ENCODE peak calls at places on chromosomes 16 and 17, in ten cellular contexts. T is endodermal cell; X is Karpas-422; K is BJ; S is CD8-positive, alpha-beta T cell; Q is pancreas; F is bronchial epithelial cell; G is esophagus muscularis mucosa; R is choroid plexus epithelial cell; N is sigmoid colon. Y is an unnamed sample.

GRCh38 chr16:20349615-20350014 is 2.9 kb downstream of the UMOD start:
- DNase-seq in G (no peak), X (no peak), R (no peak), F (no peak), S (no peak), Q (no peak), K (no peak), N (no peak), T (peak), Y (no peak)

GRCh38 chr17:80260791-80261158 is at the start of gene RNF213:
- DNase-seq in Q (peak), S (peak), T (peak), X (peak), R (peak), N (no peak), G (no peak), F (no peak), K (no peak), Y (no peak)

GRCh38 chr17:8121531-8122390 is 2.1 kb downstream of the HES7 start:
- DNase-seq in X (peak), K (no peak), G (no peak), R (peak), T (peak), F (no peak), Q (peak), N (peak), S (no peak), Y (no peak)

GRCh38 chr17:42438600-42439567 is 15.8 kb upstream of the CAVIN1 start:
- DNase-seq in S (peak), T (peak), F (no peak), N (no peak), K (no peak), Q (no peak), G (no peak), X (peak), R (peak), Y (no peak)

GRCh38 chr16:23469814-23470213 is 16.8 kb upstream of the COG7 start:
- DNase-seq in Q (no peak), T (no peak), X (no peak), N (no peak), F (peak), S (no peak), R (peak), G (no peak), K (no peak), Y (no peak)

GRCh38 chr17:70945386-70945785 is 776.1 kb downstream of the KCNJ2 start:
- DNase-seq in Q (no peak), N (no peak), G (no peak), R (peak), K (no peak), X (no peak), F (no peak), T (peak), S (no peak), Y (no peak)

GRCh38 chr17:29620779-29621500 is 1.8 kb downstream of the CORO6 start:
- DNase-seq in F (no peak), X (no peak), G (no peak), K (no peak), T (peak), S (no peak), N (peak), R (no peak), Q (no peak), Y (no peak)

GRCh38 chr17:67582632-67583230 is 135.0 kb upstream of the NOL11 start:
- DNase-seq in N (no peak), S (no peak), X (no peak), G (no peak), T (peak), F (no peak), Q (peak), R (no peak), K (no peak), Y (no peak)

GRCh38 chr17:68511671-68512246 is 471 bp upstream of the PRKAR1A start:
- DNase-seq in Q (peak), S (peak), X (peak), K (peak), G (no peak), F (peak), T (peak), R (peak), N (peak), Y (no peak)

GRCh38 chr16:70740919-70741778 is 55.3 kb upstream of the MTSS2 start:
- DNase-seq in K (peak), X (no peak), Q (no peak), G (no peak), F (no peak), R (peak), T (no peak), N (no peak), S (peak), Y (no peak)

GRCh38 chr16:51276335-51276734 is 125.3 kb upstream of the SALL1 start:
- DNase-seq in R (no peak), K (no peak), F (peak), G (no peak), N (no peak), S (no peak), X (no peak), Q (no peak), T (no peak), Y (no peak)

GRCh38 chr16:27514806-27515205 is 34.9 kb downstream of the GTF3C1 start:
- DNase-seq in K (no peak), G (no peak), T (no peak), S (no peak), N (no peak), R (no peak), F (no peak), X (no peak), Q (no peak), Y (no peak)
- H3K4me3 ChIP-seq in K (no peak), G (no peak), T (no peak), S (no peak), N (no peak), R (no peak), F (no peak), X (no peak), Q (no peak), Y (no peak)

GRCh38 chr17:44178133-44178532 is 7.6 kb downstream of the ASB16 start:
- DNase-seq in S (no peak), F (no peak), N (no peak), T (no peak), R (no peak), G (no peak), Q (no peak), X (no peak), K (no peak), Y (no peak)

GRCh38 chr17:44176257-44176656 is 5.8 kb downstream of the ASB16 start:
- DNase-seq in N (no peak), X (no peak), S (no peak), K (no peak), R (no peak), F (no peak), T (no peak), Q (no peak), G (no peak), Y (no peak)

GRCh38 chr17:44174427-44174826 is 3.9 kb downstream of the ASB16 start:
- DNase-seq in X (no peak), Q (no peak), S (no peak), K (no peak), F (no peak), G (no peak), N (no peak), T (no peak), R (no peak), Y (no peak)

GRCh38 chr17:44176671-44177501 is 6.4 kb downstream of the ASB16 start:
- DNase-seq in G (no peak), N (no peak), R (no peak), F (no peak), T (no peak), Q (no peak), S (no peak), X (no peak), K (no peak), Y (no peak)

GRCh38 chr17:44177641-44178040 is 7.1 kb downstream of the ASB16 start:
- DNase-seq in S (no peak), R (no peak), N (no peak), G (no peak), T (no peak), X (no peak), F (no peak), K (no peak), Q (no peak), Y (no peak)
- H3K4me3 ChIP-seq in S (no peak), R (no peak), N (no peak), G (no peak), T (no peak), X (no peak), F (no peak), K (no peak), Q (no peak), Y (no peak)

GRCh38 chr16:84822990-84823389 is 3.2 kb downstream of the CRISPLD2 start:
- DNase-seq in Q (no peak), N (no peak), S (no peak), X (no peak), K (no peak), G (no peak), R (no peak), F (no peak), T (no peak), Y (no peak)

GRCh38 chr16:84821728-84822676 is 2.2 kb downstream of the CRISPLD2 start:
- DNase-seq in S (no peak), Q (no peak), K (no peak), G (no peak), R (no peak), F (no peak), T (no peak), N (peak), X (no peak), Y (no peak)

GRCh38 chr16:84825896-84826557 is 6.2 kb downstream of the CRISPLD2 start:
- DNase-seq in Q (no peak), R (no peak), F (no peak), G (no peak), S (no peak), T (no peak), N (peak), X (no peak), K (no peak), Y (no peak)

GRCh38 chr16:84823484-84823883 is 3.7 kb downstream of the CRISPLD2 start:
- DNase-seq in F (no peak), Q (peak), T (no peak), G (no peak), S (no peak), X (no peak), R (peak), K (no peak), N (peak), Y (no peak)

GRCh38 chr16:84823926-84824325 is 4.1 kb downstream of the CRISPLD2 start:
- DNase-seq in Q (no peak), X (no peak), R (no peak), S (no peak), T (no peak), F (no peak), K (no peak), G (no peak), N (no peak), Y (no peak)
- H3K4me3 ChIP-seq in Q (no peak), X (no peak), R (no peak), S (no peak), T (no peak), F (no peak), K (no peak), G (peak), N (no peak), Y (no peak)

GRCh38 chr17:33750943-33751701 is 458.0 kb upstream of the ASIC2 start:
- DNase-seq in X (peak), S (peak), Q (peak), K (peak), R (peak), N (peak), T (peak), G (no peak), F (peak), Y (no peak)

GRCh38 chr17:33749171-33749570 is 456.1 kb upstream of the ASIC2 start:
- DNase-seq in G (no peak), S (no peak), X (no peak), R (no peak), T (peak), N (no peak), K (no peak), F (no peak), Q (no peak), Y (no peak)

GRCh38 chr17:33753452-33753851 is 460.4 kb upstream of the ASIC2 start:
- DNase-seq in G (no peak), Q (no peak), N (no peak), S (no peak), F (no peak), K (no peak), R (no peak), T (peak), X (peak), Y (no peak)

GRCh38 chr17:33756021-33756420 is 462.9 kb upstream of the ASIC2 start:
- DNase-seq in N (no peak), G (no peak), R (no peak), F (no peak), K (no peak), T (peak), X (no peak), Q (no peak), S (no peak), Y (no peak)

GRCh38 chr17:33751702-33752065 is 458.6 kb upstream of the ASIC2 start:
- DNase-seq in K (no peak), G (no peak), X (no peak), Q (no peak), R (no peak), F (no peak), N (no peak), S (no peak), T (peak), Y (no peak)
- H3K4me3 ChIP-seq in K (no peak), G (no peak), X (no peak), Q (no peak), R (no peak), F (no peak), N (no peak), S (no peak), T (peak), Y (no peak)

GRCh38 chr16:64417711-64418227 is 704.1 kb downstream of the CDH11 start:
- DNase-seq in K (peak), Q (no peak), G (no peak), N (no peak), F (peak), T (no peak), S (no peak), R (peak), X (no peak), Y (no peak)

GRCh38 chr16:64412578-64413280 is 709.1 kb downstream of the CDH11 start:
- DNase-seq in S (no peak), X (no peak), G (no peak), F (peak), K (no peak), R (peak), T (no peak), N (no peak), Q (no peak), Y (no peak)

GRCh38 chr16:64421515-64421914 is 700.3 kb downstream of the CDH11 start:
- DNase-seq in T (no peak), F (peak), Q (no peak), N (no peak), S (no peak), K (no peak), X (no peak), G (no peak), R (no peak), Y (no peak)

GRCh38 chr16:64419832-64420231 is 702.0 kb downstream of the CDH11 start:
- DNase-seq in T (no peak), N (no peak), Q (no peak), F (no peak), G (no peak), S (no peak), R (no peak), X (no peak), K (no peak), Y (no peak)

DNA sequence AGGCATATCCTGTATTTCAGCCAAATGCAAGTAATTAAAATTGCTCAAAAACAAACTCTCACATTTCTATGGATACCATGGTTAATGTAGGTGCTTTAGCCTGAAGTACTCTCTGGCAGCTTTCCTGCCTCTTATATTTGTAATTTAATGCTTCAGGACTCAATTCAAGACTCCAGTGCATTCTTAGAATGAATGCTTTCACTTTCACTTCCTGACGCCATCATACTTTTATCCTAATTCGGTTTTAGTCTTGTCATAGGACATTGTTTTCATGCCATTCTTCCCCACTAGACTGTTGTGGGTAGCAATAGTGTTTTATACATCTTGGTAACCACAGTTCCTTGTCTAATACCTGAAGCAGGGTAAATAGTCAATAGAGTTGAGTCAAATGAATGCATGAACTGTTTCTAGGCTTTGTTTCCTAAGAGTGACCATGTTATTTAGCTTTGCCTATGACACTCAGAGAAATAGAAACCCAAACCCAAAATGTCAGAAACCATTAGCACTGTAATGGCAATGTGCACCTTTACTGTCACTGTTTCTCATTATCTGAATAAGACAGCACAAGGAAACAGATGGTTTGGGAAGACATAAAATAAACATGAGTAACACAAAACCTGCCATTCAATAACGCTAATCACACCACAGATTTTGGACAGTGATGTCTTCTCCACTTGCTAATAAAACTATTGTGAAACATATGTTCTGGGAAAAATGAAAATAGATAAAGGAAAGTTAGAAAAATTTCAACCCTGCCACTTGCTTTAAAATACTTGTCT is 705.4 kb downstream of the CDH11 start:
- DNase-seq in N (no peak), G (no peak), X (no peak), K (peak), R (peak), F (peak), T (no peak), Q (no peak), S (no peak), Y (no peak)
- H3K4me3 ChIP-seq in N (peak), G (peak), X (no peak), K (peak), R (peak), F (peak), T (no peak), Q (no peak), S (no peak), Y (no peak)

GRCh38 chr17:81996757-81997441 is 19.5 kb downstream of the ASPSCR1 start:
- DNase-seq in N (no peak), G (no peak), S (no peak), T (no peak), R (no peak), K (no peak), F (no peak), Q (peak), X (no peak), Y (no peak)

GRCh38 chr17:81994593-81995462 is 17.4 kb downstream of the ASPSCR1 start:
- DNase-seq in T (no peak), S (no peak), F (no peak), G (no peak), R (peak), N (no peak), X (no peak), Q (peak), K (no peak), Y (no peak)

GRCh38 chr17:81996232-81996756 is 18.9 kb downstream of the ASPSCR1 start:
- DNase-seq in G (no peak), F (no peak), T (no peak), K (no peak), R (no peak), S (no peak), Q (peak), X (no peak), N (no peak), Y (no peak)

GRCh38 chr17:81993726-81994592 is 16.5 kb downstream of the ASPSCR1 start:
- DNase-seq in F (no peak), R (no peak), Q (peak), S (no peak), G (no peak), T (no peak), K (no peak), X (no peak), N (no peak), Y (no peak)

GRCh38 chr17:81995463-81996231 is 18.2 kb downstream of the ASPSCR1 start:
- DNase-seq in S (no peak), F (no peak), Q (peak), G (no peak), T (peak), N (no peak), K (no peak), R (no peak), X (no peak), Y (no peak)
- H3K4me3 ChIP-seq in S (no peak), F (no peak), Q (no peak), G (no peak), T (no peak), N (no peak), K (no peak), R (no peak), X (no peak), Y (no peak)

DNA sequence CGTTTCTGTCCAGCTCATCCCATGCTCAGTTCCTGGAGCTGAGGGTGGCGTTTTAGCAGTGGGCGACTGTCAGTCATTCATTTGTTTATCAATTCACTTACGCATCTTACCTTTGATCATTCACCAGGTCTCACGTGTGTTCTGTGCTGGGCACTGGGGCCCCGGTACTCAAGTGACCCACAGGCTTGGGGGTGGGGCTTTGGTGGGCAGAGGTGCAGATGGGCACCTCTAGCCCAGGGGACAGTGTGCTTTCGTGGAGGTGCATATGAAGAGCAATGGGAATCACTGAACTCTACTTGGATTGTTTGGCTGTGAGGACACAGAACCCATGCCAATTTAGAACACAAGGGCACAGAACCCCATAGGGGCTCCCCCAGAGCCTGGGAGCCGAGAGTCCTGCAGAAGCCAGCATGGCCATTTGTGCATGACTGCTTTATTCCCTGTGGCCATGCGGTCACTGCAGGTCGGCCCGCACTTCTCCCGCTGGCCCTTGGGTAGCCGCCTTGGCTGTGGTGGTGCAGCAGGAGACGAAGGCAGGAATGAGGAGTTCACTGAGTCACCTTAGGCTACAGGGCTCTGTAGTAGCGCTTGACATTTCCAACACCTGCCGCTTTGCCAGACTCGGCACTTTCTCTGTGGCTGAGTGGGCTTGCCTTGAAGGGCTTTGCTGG is 144.6 kb downstream of the SNX29 start:
- DNase-seq in X (no peak), N (no peak), K (no peak), S (no peak), T (no peak), G (no peak), R (no peak), Q (no peak), F (no peak), Y (no peak)
- H3K4me3 ChIP-seq in X (no peak), N (no peak), K (no peak), S (no peak), T (no peak), G (no peak), R (no peak), Q (no peak), F (no peak), Y (no peak)

GRCh38 chr16:144797-145252 is 6.4 kb upstream of the NPRL3 start:
- DNase-seq in F (no peak), S (no peak), Q (no peak), X (no peak), G (no peak), K (no peak), T (no peak), N (no peak), R (no peak), Y (no peak)
- H3K4me3 ChIP-seq in F (no peak), S (no peak), Q (no peak), X (no peak), G (no peak), K (no peak), T (no peak), N (no peak), R (no peak), Y (no peak)

GRCh38 chr17:6070895-6071511 is 824 bp downstream of the WSCD1 start:
- DNase-seq in X (no peak), S (no peak), F (no peak), N (no peak), T (peak), Q (peak), K (no peak), G (no peak), R (peak), Y (no peak)
- H3K4me3 ChIP-seq in X (no peak), S (peak), F (no peak), N (peak), T (peak), Q (peak), K (peak), G (peak), R (peak), Y (no peak)

GRCh38 chr17:73455050-73455687 is 143.4 kb upstream of the CDC42EP4 start:
- DNase-seq in G (no peak), Q (no peak), R (no peak), X (no peak), S (no peak), F (no peak), N (no peak), K (no peak), T (no peak), Y (no peak)
- H3K4me3 ChIP-seq in G (no peak), Q (no peak), R (no peak), X (no peak), S (no peak), F (no peak), N (no peak), K (no peak), T (no peak), Y (no peak)

Y was measured in GM12864.